ENCODE peak calls at places on chromosomes 12 and 14, in five cellular contexts. One of them, this sample, is unnamed.

GRCh38 chr12:88693837-88694445 is 113.7 kb upstream of the KITLG start:
- DNase-seq in esophagus squamous epithelium: no peak
- DNase-seq in psoas muscle: no peak
- DNase-seq in mesendoderm: no peak
- DNase-seq in stomach: no peak
- DNase-seq in this sample: no peak

GRCh38 chr12:132723015-132723763 is 12.5 kb downstream of the PGAM5 start:
- DNase-seq in esophagus squamous epithelium: no peak
- DNase-seq in psoas muscle: peak; percentile 51
- DNase-seq in stomach: no peak
- DNase-seq in mesendoderm: no peak
- DNase-seq in this sample: no peak

GRCh38 chr14:105448706-105449111 is 25.9 kb upstream of the CRIP2 start:
- DNase-seq in esophagus squamous epithelium: no peak
- DNase-seq in psoas muscle: peak; percentile 88
- DNase-seq in stomach: peak; percentile 78
- DNase-seq in mesendoderm: peak; percentile 65
- DNase-seq in this sample: peak; percentile 90

GRCh38 chr12:10771132-10771733 is 31.2 kb downstream of the TAS2R7 start:
- DNase-seq in psoas muscle: no peak
- DNase-seq in mesendoderm: peak; percentile 21
- DNase-seq in stomach: no peak
- DNase-seq in esophagus squamous epithelium: no peak
- DNase-seq in this sample: no peak

GRCh38 chr12:54364413-54364812 is at the start of gene GPR84:
- DNase-seq in stomach: no peak
- DNase-seq in esophagus squamous epithelium: no peak
- DNase-seq in mesendoderm: no peak
- DNase-seq in psoas muscle: no peak
- DNase-seq in this sample: no peak

GRCh38 chr12:81758421-81759214 is 532 bp downstream of the PPFIA2 start:
- DNase-seq in mesendoderm: peak; percentile 55
- DNase-seq in esophagus squamous epithelium: no peak
- DNase-seq in stomach: no peak
- DNase-seq in psoas muscle: peak; percentile 56
- DNase-seq in this sample: no peak

GRCh38 chr12:68291396-68292036 is 38.1 kb upstream of the IL22 start:
- DNase-seq in esophagus squamous epithelium: no peak
- DNase-seq in psoas muscle: no peak
- DNase-seq in mesendoderm: no peak
- DNase-seq in stomach: no peak
- DNase-seq in this sample: no peak

GRCh38 chr14:26811756-26812305 is 214.0 kb upstream of the NOVA1 start:
- DNase-seq in stomach: no peak
- DNase-seq in mesendoderm: no peak
- DNase-seq in esophagus squamous epithelium: no peak
- DNase-seq in psoas muscle: no peak
- DNase-seq in this sample: no peak

GRCh38 chr14:106625181-106625580 is 1098.8 kb downstream of the TMEM121 start:
- DNase-seq in psoas muscle: no peak
- DNase-seq in esophagus squamous epithelium: no peak
- DNase-seq in mesendoderm: no peak
- DNase-seq in stomach: no peak
- DNase-seq in this sample: no peak

GRCh38 chr12:130838951-130839769 is at the start of gene STX2:
- DNase-seq in esophagus squamous epithelium: peak; percentile 16
- DNase-seq in stomach: peak; percentile 88
- DNase-seq in mesendoderm: peak; percentile 80
- DNase-seq in psoas muscle: peak; percentile 93
- DNase-seq in this sample: peak; percentile 97

GRCh38 chr14:81164167-81164774 is 56.5 kb downstream of the GTF2A1 start:
- DNase-seq in mesendoderm: peak; percentile 96
- DNase-seq in psoas muscle: no peak
- DNase-seq in stomach: peak; percentile 46
- DNase-seq in esophagus squamous epithelium: no peak
- DNase-seq in this sample: peak; percentile 61

GRCh38 chr12:1797991-1798733 is 22.2 kb upstream of the LRTM2 start:
- DNase-seq in stomach: no peak
- DNase-seq in mesendoderm: no peak
- DNase-seq in esophagus squamous epithelium: no peak
- DNase-seq in psoas muscle: peak; percentile 56
- DNase-seq in this sample: peak; percentile 78

GRCh38 chr12:10540776-10541205 is 35.1 kb downstream of the EIF2S3B start:
- DNase-seq in mesendoderm: no peak
- DNase-seq in esophagus squamous epithelium: no peak
- DNase-seq in stomach: no peak
- DNase-seq in psoas muscle: no peak
- DNase-seq in this sample: no peak

GRCh38 chr14:99717682-99718013 is 33.5 kb downstream of the CYP46A1 start:
- DNase-seq in mesendoderm: no peak
- DNase-seq in esophagus squamous epithelium: no peak
- DNase-seq in psoas muscle: no peak
- DNase-seq in stomach: no peak
- DNase-seq in this sample: no peak

GRCh38 chr12:29041621-29042020 is 107.5 kb upstream of the FAR2 start:
- DNase-seq in stomach: no peak
- DNase-seq in psoas muscle: no peak
- DNase-seq in esophagus squamous epithelium: no peak
- DNase-seq in mesendoderm: no peak
- DNase-seq in this sample: no peak

GRCh38 chr12:19196959-19197630 is 67.6 kb downstream of the PLEKHA5 start:
- DNase-seq in psoas muscle: no peak
- DNase-seq in stomach: no peak
- DNase-seq in mesendoderm: peak; percentile 71
- DNase-seq in esophagus squamous epithelium: no peak
- DNase-seq in this sample: no peak
- H3K27ac ChIP-seq in psoas muscle: no peak overlapping the region
- H3K27ac ChIP-seq in stomach: no peak overlapping the region
- H3K27ac ChIP-seq in mesendoderm: no peak overlapping the region
- H3K27ac ChIP-seq in esophagus squamous epithelium: no peak overlapping the region
- H3K27ac ChIP-seq in this sample: no peak overlapping the region

DNA sequence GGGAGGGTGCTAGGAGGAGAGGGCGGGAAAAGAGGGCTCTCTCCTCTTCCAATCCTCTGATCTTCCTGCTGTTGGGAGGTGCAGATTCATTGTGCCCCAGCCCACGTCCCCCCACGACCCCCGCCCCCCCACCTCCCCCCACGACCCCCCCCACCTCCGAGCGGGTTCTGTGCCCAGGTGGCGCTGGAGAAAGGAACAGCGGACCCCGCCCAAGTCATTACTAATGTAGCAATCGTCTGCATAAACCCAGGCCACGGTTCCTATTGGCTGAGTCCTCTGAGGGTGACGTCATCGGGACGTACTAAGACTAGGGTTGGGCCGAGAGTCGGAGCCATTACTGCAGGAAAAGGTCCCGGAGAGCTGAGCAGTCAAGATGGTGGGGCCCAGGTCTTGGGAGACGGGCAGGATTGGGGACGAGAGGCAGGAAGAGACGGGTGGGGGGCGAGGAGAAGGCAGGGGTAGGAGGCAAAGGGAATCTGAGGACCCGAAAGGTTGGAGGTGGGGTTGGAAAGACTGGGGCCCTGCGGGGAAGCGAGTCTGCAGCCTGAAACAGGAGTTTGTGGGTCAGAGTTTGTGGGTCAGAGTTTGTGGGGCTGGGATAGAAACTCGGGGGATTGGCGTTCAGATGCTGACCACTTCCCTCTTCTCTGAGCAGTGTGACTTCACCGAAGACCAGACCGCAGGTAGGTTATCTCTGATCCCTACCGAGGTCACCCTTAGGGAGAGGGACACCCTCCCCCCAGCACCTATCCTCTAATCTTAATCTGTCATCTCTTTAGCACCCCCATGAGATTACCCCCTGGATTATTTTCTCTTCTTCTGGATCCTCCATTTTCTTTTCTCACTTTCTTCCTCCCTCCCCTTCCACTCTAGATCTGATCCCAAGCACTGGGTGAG is at the start of gene MYL6:
- DNase-seq in mesendoderm: peak; percentile 99
- DNase-seq in psoas muscle: peak; percentile 96
- DNase-seq in stomach: peak; percentile 98
- DNase-seq in esophagus squamous epithelium: peak; percentile 96
- DNase-seq in this sample: peak; percentile 92
- H3K4me1 ChIP-seq in mesendoderm: peaks cover 19% of the 10 kb centered on the region
- H3K4me1 ChIP-seq in psoas muscle: peaks cover 30% of the 10 kb centered on the region
- H3K4me1 ChIP-seq in stomach: peaks cover 59% of the 10 kb centered on the region
- H3K4me1 ChIP-seq in esophagus squamous epithelium: peaks cover 27% of the 10 kb centered on the region
- H3K4me1 ChIP-seq in this sample: peaks cover 48% of the 10 kb centered on the region

GRCh38 chr12:122021822-122022392 is at the start of gene BCL7A:
- DNase-seq in psoas muscle: peak; percentile 85
- DNase-seq in mesendoderm: peak; percentile 79
- DNase-seq in esophagus squamous epithelium: no peak
- DNase-seq in stomach: peak; percentile 70
- DNase-seq in this sample: no peak
- H3K27ac ChIP-seq in psoas muscle: peak within 1 kb of the TSS; percentile 90
- H3K27ac ChIP-seq in mesendoderm: no peak within 1 kb of the TSS
- H3K27ac ChIP-seq in esophagus squamous epithelium: peak within 1 kb of the TSS; percentile 82
- H3K27ac ChIP-seq in stomach: peak within 1 kb of the TSS; percentile 85
- H3K27ac ChIP-seq in this sample: peak within 1 kb of the TSS; percentile 81

DNA sequence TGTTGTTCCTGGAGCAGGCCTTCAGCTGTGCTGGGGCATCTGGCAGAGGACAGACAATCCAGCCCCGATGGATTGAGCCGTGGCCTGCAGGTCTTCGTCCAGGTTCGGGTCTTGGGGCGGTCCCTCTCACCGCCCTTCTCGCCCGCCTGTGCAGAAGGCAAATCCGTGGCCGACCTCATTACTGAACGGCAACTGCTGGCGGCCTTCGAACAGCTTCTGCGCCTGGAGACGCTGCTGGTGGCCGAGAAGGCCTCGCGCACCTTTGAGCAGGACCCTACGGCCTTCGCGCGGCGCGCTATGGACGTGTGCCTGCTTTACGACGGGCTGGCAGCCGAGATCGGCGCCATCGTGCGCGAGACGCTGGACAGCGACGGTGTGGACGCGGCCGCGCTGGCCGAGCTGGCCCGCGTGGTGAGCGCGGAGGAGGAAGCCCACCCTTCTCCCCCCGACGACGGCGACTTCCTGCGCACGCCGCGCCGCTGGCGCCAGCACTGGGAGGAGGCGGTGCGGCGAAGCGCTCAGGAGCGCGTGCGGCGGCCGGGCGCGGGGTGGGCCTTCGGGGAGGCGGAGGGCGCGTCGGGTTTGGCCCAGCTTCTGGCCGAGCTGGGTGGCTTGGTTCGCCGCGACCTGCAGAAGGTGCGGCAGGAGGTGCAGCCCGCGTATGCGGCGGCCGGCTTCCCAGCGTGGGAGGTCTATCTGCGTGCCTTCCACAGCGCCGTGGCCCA is 7.6 kb downstream of the EXOC3L4 start:
- DNase-seq in stomach: no peak
- DNase-seq in mesendoderm: no peak
- DNase-seq in esophagus squamous epithelium: no peak
- DNase-seq in psoas muscle: no peak
- DNase-seq in this sample: peak; percentile 78
- H3K4me1 ChIP-seq in stomach: peaks cover 87% of the 10 kb centered on the region
- H3K4me1 ChIP-seq in mesendoderm: peaks cover 2% of the 10 kb centered on the region
- H3K4me1 ChIP-seq in esophagus squamous epithelium: peaks cover 31% of the 10 kb centered on the region
- H3K4me1 ChIP-seq in psoas muscle: peaks cover 13% of the 10 kb centered on the region
- H3K4me1 ChIP-seq in this sample: peaks cover 45% of the 10 kb centered on the region

GRCh38 chr12:4282892-4283511 is 9.4 kb downstream of the CCND2 start:
- DNase-seq in psoas muscle: no peak
- DNase-seq in esophagus squamous epithelium: no peak
- DNase-seq in mesendoderm: peak; percentile 60
- DNase-seq in stomach: no peak
- DNase-seq in this sample: no peak

GRCh38 chr12:4282103-4282891 is 8.7 kb downstream of the CCND2 start:
- DNase-seq in mesendoderm: no peak
- DNase-seq in stomach: no peak
- DNase-seq in esophagus squamous epithelium: no peak
- DNase-seq in psoas muscle: no peak
- DNase-seq in this sample: no peak

GRCh38 chr12:4280351-4281163 is 7.0 kb downstream of the CCND2 start:
- DNase-seq in mesendoderm: no peak
- DNase-seq in esophagus squamous epithelium: no peak
- DNase-seq in psoas muscle: no peak
- DNase-seq in stomach: no peak
- DNase-seq in this sample: no peak

GRCh38 chr12:4279120-4279690 is 5.6 kb downstream of the CCND2 start:
- DNase-seq in mesendoderm: no peak
- DNase-seq in psoas muscle: no peak
- DNase-seq in stomach: no peak
- DNase-seq in esophagus squamous epithelium: no peak
- DNase-seq in this sample: no peak

GRCh38 chr12:4281173-4281654 is 7.7 kb downstream of the CCND2 start:
- DNase-seq in esophagus squamous epithelium: no peak
- DNase-seq in psoas muscle: no peak
- DNase-seq in stomach: no peak
- DNase-seq in mesendoderm: no peak
- DNase-seq in this sample: no peak
- H3K27ac ChIP-seq in esophagus squamous epithelium: peak overlapping the region; percentile 80
- H3K27ac ChIP-seq in psoas muscle: no peak overlapping the region
- H3K27ac ChIP-seq in stomach: no peak overlapping the region
- H3K27ac ChIP-seq in mesendoderm: no peak overlapping the region
- H3K27ac ChIP-seq in this sample: no peak overlapping the region

GRCh38 chr12:69334138-69334537 is 14.0 kb upstream of the LYZ start:
- DNase-seq in psoas muscle: no peak
- DNase-seq in mesendoderm: no peak
- DNase-seq in stomach: no peak
- DNase-seq in esophagus squamous epithelium: no peak
- DNase-seq in this sample: no peak
- H3K4me1 ChIP-seq in psoas muscle: peaks cover 6% of the 10 kb centered on the region
- H3K4me1 ChIP-seq in mesendoderm: peaks cover 2% of the 10 kb centered on the region
- H3K4me1 ChIP-seq in stomach: peaks cover 62% of the 10 kb centered on the region
- H3K4me1 ChIP-seq in esophagus squamous epithelium: no peaks in the 10 kb centered on the region
- H3K4me1 ChIP-seq in this sample: peaks cover 77% of the 10 kb centered on the region

DNA sequence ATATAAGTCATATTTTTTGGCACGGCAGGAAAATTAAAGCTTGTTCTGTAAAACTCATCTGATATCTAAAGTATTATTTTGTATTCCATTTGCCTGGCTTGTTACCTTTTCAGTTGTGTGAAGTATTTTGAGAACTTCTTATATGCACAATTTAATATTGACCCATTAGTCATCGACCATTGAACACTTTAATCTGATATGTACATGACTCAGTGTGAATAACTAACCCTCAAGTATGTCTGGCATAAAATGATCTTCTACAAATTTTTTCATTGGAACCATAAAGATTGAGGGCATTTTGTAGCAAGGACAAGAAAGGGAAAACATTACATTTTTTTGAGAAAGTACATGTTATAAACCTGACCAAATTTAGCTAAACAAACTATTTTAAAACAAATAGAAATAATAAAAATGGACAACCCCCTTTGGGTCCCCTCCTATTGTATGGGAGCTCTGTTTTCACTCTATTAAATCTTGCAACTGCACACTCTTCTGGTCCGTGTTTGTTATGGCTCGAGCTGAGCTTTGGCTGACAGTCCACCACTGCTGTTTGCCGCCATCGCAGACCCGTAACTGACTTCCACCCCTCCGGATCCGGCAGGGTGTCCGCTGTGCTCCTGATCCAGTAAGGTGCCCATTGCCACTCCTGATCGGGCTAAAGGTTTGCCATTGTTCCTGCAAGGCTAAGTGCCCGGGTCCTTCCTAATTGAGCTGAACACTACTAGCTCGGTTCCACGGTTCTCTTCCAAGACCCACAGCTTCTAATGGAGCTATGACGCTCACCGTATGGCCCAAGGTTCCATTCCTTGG is 118.8 kb downstream of the SLC6A15 start:
- DNase-seq in stomach: no peak
- DNase-seq in psoas muscle: no peak
- DNase-seq in esophagus squamous epithelium: no peak
- DNase-seq in mesendoderm: no peak
- DNase-seq in this sample: no peak
- H3K27ac ChIP-seq in stomach: no peak overlapping the region
- H3K27ac ChIP-seq in psoas muscle: no peak overlapping the region
- H3K27ac ChIP-seq in esophagus squamous epithelium: no peak overlapping the region
- H3K27ac ChIP-seq in mesendoderm: no peak overlapping the region
- H3K27ac ChIP-seq in this sample: no peak overlapping the region

This sample was measured in left lung.